ENCODE peak calls at places on chromosomes 11 and 22, in seven cellular contexts. One of them, this sample, is unnamed.
A peak's percentile ranks its signal among the peaks of the same experiment; 100 is the strongest.

GRCh38 chr11:35275808-35276170 is 136.8 kb downstream of the CD44 start:
- DNase-seq in MM.1S: no peak
- DNase-seq in endothelial cell: no peak
- DNase-seq in neural crest cell: no peak
- DNase-seq in pancreas: no peak
- DNase-seq in foreskin keratinocyte: no peak
- DNase-seq in CD8-positive, alpha-beta T cell: no peak
- DNase-seq in this sample: no peak

GRCh38 chr22:42365337-42365865 is 66.8 kb downstream of the NFAM1 start:
- DNase-seq in foreskin keratinocyte: no peak
- DNase-seq in pancreas: no peak
- DNase-seq in CD8-positive, alpha-beta T cell: no peak
- DNase-seq in endothelial cell: no peak
- DNase-seq in MM.1S: no peak
- DNase-seq in neural crest cell: no peak
- DNase-seq in this sample: no peak

GRCh38 chr11:47494996-47495855 is 46.3 kb upstream of the RAPSN start:
- DNase-seq in CD8-positive, alpha-beta T cell: no peak
- DNase-seq in MM.1S: no peak
- DNase-seq in neural crest cell: no peak
- DNase-seq in foreskin keratinocyte: no peak
- DNase-seq in endothelial cell: no peak
- DNase-seq in pancreas: no peak
- DNase-seq in this sample: peak; percentile 74

GRCh38 chr11:14300661-14301304 is 58.2 kb downstream of the RRAS2 start:
- DNase-seq in MM.1S: peak; percentile 57
- DNase-seq in foreskin keratinocyte: no peak
- DNase-seq in pancreas: peak; percentile 26
- DNase-seq in endothelial cell: peak; percentile 51
- DNase-seq in CD8-positive, alpha-beta T cell: peak; percentile 38
- DNase-seq in neural crest cell: peak; percentile 39
- DNase-seq in this sample: no peak

GRCh38 chr22:46737105-46737975 is 712 bp downstream of the CERK start:
- DNase-seq in CD8-positive, alpha-beta T cell: peak; percentile 57
- DNase-seq in MM.1S: peak; percentile 73
- DNase-seq in endothelial cell: peak; percentile 40
- DNase-seq in foreskin keratinocyte: no peak
- DNase-seq in pancreas: no peak
- DNase-seq in neural crest cell: peak; percentile 25
- DNase-seq in this sample: no peak

GRCh38 chr11:19506803-19507466 is 205.7 kb upstream of the NAV2 start:
- DNase-seq in neural crest cell: no peak
- DNase-seq in MM.1S: no peak
- DNase-seq in pancreas: no peak
- DNase-seq in CD8-positive, alpha-beta T cell: no peak
- DNase-seq in endothelial cell: no peak
- DNase-seq in foreskin keratinocyte: no peak
- DNase-seq in this sample: no peak

GRCh38 chr11:19988598-19988997 is 171.7 kb downstream of the DBX1 start:
- DNase-seq in pancreas: no peak
- DNase-seq in foreskin keratinocyte: peak; percentile 47
- DNase-seq in CD8-positive, alpha-beta T cell: no peak
- DNase-seq in neural crest cell: no peak
- DNase-seq in MM.1S: no peak
- DNase-seq in endothelial cell: no peak
- DNase-seq in this sample: peak; percentile 61

GRCh38 chr11:114059984-114060401 is 482 bp downstream of the ZBTB16 start:
- DNase-seq in foreskin keratinocyte: no peak
- DNase-seq in endothelial cell: peak; percentile 16
- DNase-seq in CD8-positive, alpha-beta T cell: no peak
- DNase-seq in neural crest cell: no peak
- DNase-seq in pancreas: no peak
- DNase-seq in MM.1S: no peak
- DNase-seq in this sample: no peak

GRCh38 chr11:108207683-108208060 is 14.8 kb downstream of the NPAT start:
- DNase-seq in pancreas: no peak
- DNase-seq in foreskin keratinocyte: no peak
- DNase-seq in neural crest cell: no peak
- DNase-seq in MM.1S: no peak
- DNase-seq in CD8-positive, alpha-beta T cell: no peak
- DNase-seq in endothelial cell: no peak
- DNase-seq in this sample: no peak

GRCh38 chr11:32713496-32713895 is 81.0 kb downstream of the CCDC73 start:
- DNase-seq in pancreas: no peak
- DNase-seq in MM.1S: no peak
- DNase-seq in endothelial cell: no peak
- DNase-seq in foreskin keratinocyte: no peak
- DNase-seq in CD8-positive, alpha-beta T cell: no peak
- DNase-seq in neural crest cell: no peak
- DNase-seq in this sample: no peak
- TF ChIP-seq CTCF in pancreas: no peak
- TF ChIP-seq CTCF in MM.1S: peak; percentile 31
- TF ChIP-seq CTCF in endothelial cell: no peak
- TF ChIP-seq CTCF in foreskin keratinocyte: peak; percentile 63
- TF ChIP-seq CTCF in CD8-positive, alpha-beta T cell: no peak
- TF ChIP-seq CTCF in neural crest cell: peak; percentile 57
- TF ChIP-seq CTCF in this sample: peak; percentile 18

GRCh38 chr11:91406009-91406408 is 818.6 kb upstream of the FAT3 start:
- DNase-seq in pancreas: no peak
- DNase-seq in neural crest cell: no peak
- DNase-seq in foreskin keratinocyte: no peak
- DNase-seq in endothelial cell: no peak
- DNase-seq in CD8-positive, alpha-beta T cell: no peak
- DNase-seq in MM.1S: no peak
- DNase-seq in this sample: no peak
- TF ChIP-seq CTCF in pancreas: no peak
- TF ChIP-seq CTCF in neural crest cell: no peak
- TF ChIP-seq CTCF in foreskin keratinocyte: no peak
- TF ChIP-seq CTCF in endothelial cell: no peak
- TF ChIP-seq CTCF in CD8-positive, alpha-beta T cell: no peak
- TF ChIP-seq CTCF in MM.1S: no peak
- TF ChIP-seq CTCF in this sample: no peak

DNA sequence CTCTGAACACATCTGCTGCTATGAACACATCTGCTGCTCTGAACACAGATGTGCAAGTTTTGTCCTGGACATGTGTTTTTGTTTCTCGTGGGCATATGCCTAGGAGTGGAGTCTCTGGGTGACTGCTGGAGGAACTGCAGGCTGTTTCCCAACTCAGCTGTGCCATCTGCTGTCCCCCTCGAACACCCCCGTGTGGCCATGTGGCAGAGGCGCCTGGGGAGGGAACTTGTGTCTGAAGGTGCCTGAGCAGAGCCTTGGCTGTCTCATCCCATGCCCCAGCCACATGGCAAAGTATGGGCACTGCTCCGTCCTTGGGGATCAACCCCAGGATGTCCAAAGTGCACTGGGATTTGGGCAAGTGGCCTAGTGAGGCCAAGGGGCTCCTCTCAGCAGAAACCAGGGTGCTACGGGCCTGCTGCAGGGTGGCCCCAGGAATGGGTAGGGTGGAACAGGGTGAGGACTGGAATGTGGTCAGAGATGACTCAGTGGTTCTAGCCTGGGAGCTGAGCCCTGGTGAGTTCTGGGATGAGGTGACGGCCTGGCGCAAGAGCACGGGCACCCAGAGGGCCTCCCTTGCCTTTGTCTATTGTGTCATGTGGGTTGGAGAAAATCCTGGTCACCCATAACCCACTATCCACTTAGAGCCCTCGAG is 14.7 kb downstream of the GATD1 start:
- DNase-seq in CD8-positive, alpha-beta T cell: no peak
- DNase-seq in endothelial cell: no peak
- DNase-seq in MM.1S: no peak
- DNase-seq in neural crest cell: no peak
- DNase-seq in pancreas: no peak
- DNase-seq in foreskin keratinocyte: peak; percentile 74
- DNase-seq in this sample: no peak
- TF ChIP-seq CTCF in CD8-positive, alpha-beta T cell: no peak
- TF ChIP-seq CTCF in endothelial cell: no peak
- TF ChIP-seq CTCF in MM.1S: peak; percentile 14
- TF ChIP-seq CTCF in neural crest cell: peak; percentile 26
- TF ChIP-seq CTCF in pancreas: no peak
- TF ChIP-seq CTCF in foreskin keratinocyte: peak; percentile 55
- TF ChIP-seq CTCF in this sample: peak; percentile 20

GRCh38 chr22:22201925-22202343 is 42.7 kb upstream of the VPREB1 start:
- DNase-seq in neural crest cell: no peak
- DNase-seq in foreskin keratinocyte: no peak
- DNase-seq in pancreas: no peak
- DNase-seq in endothelial cell: no peak
- DNase-seq in CD8-positive, alpha-beta T cell: no peak
- DNase-seq in MM.1S: peak; percentile 84
- DNase-seq in this sample: no peak

GRCh38 chr22:22200569-22201184 is 43.9 kb upstream of the VPREB1 start:
- DNase-seq in pancreas: no peak
- DNase-seq in CD8-positive, alpha-beta T cell: no peak
- DNase-seq in endothelial cell: no peak
- DNase-seq in neural crest cell: no peak
- DNase-seq in MM.1S: peak; percentile 22
- DNase-seq in foreskin keratinocyte: no peak
- DNase-seq in this sample: no peak

GRCh38 chr22:22203048-22203971 is 41.3 kb upstream of the VPREB1 start:
- DNase-seq in MM.1S: no peak
- DNase-seq in endothelial cell: no peak
- DNase-seq in neural crest cell: no peak
- DNase-seq in pancreas: no peak
- DNase-seq in CD8-positive, alpha-beta T cell: no peak
- DNase-seq in foreskin keratinocyte: no peak
- DNase-seq in this sample: no peak

GRCh38 chr22:22199634-22200033 is 45.0 kb upstream of the VPREB1 start:
- DNase-seq in MM.1S: no peak
- DNase-seq in neural crest cell: no peak
- DNase-seq in foreskin keratinocyte: no peak
- DNase-seq in endothelial cell: no peak
- DNase-seq in CD8-positive, alpha-beta T cell: no peak
- DNase-seq in pancreas: no peak
- DNase-seq in this sample: no peak

GRCh38 chr22:22201185-22201924 is 43.2 kb upstream of the VPREB1 start:
- DNase-seq in CD8-positive, alpha-beta T cell: no peak
- DNase-seq in foreskin keratinocyte: no peak
- DNase-seq in neural crest cell: no peak
- DNase-seq in pancreas: no peak
- DNase-seq in MM.1S: peak; percentile 90
- DNase-seq in endothelial cell: peak; percentile 57
- DNase-seq in this sample: no peak
- TF ChIP-seq CTCF in CD8-positive, alpha-beta T cell: no peak
- TF ChIP-seq CTCF in foreskin keratinocyte: peak; percentile 64
- TF ChIP-seq CTCF in neural crest cell: peak; percentile 41
- TF ChIP-seq CTCF in pancreas: peak; percentile 63
- TF ChIP-seq CTCF in MM.1S: peak; percentile 88
- TF ChIP-seq CTCF in endothelial cell: peak; percentile 84
- TF ChIP-seq CTCF in this sample: peak; percentile 73

GRCh38 chr11:32280339-32280738 is 155.0 kb downstream of the WT1 start:
- DNase-seq in endothelial cell: no peak
- DNase-seq in foreskin keratinocyte: no peak
- DNase-seq in neural crest cell: no peak
- DNase-seq in CD8-positive, alpha-beta T cell: no peak
- DNase-seq in pancreas: no peak
- DNase-seq in MM.1S: peak; percentile 49
- DNase-seq in this sample: no peak

DNA sequence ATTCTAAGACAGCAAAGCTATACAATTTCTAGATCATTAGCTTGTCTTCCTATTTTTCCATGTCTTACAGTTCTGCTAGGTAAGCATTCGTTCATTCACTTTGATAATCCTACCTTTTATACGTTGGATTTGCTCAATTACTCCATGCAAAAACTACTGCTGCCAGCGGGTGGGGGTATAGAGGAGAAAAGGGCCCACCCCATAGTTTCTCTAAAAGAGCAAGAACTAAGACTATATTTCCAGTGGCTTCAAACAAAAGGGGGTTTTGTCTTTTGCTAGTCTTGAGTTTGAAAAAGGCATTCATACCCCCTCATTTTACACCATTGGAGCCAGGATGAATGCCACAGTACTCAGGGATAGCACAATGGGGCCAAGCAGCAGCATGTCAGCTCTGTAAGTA is 155.7 kb downstream of the WT1 start:
- DNase-seq in CD8-positive, alpha-beta T cell: no peak
- DNase-seq in neural crest cell: no peak
- DNase-seq in foreskin keratinocyte: no peak
- DNase-seq in MM.1S: no peak
- DNase-seq in pancreas: no peak
- DNase-seq in endothelial cell: peak; percentile 27
- DNase-seq in this sample: no peak
- TF ChIP-seq CTCF in CD8-positive, alpha-beta T cell: no peak
- TF ChIP-seq CTCF in neural crest cell: peak; percentile 46
- TF ChIP-seq CTCF in foreskin keratinocyte: peak; percentile 29
- TF ChIP-seq CTCF in MM.1S: peak; percentile 9
- TF ChIP-seq CTCF in pancreas: no peak
- TF ChIP-seq CTCF in endothelial cell: peak; percentile 37
- TF ChIP-seq CTCF in this sample: no peak